ENCODE peak calls at places on chromosome 12, in nine cellular contexts. One of them, this sample, is unnamed.

GRCh38 chr12:109356586-109356985 is 8.9 kb downstream of the MYO1H start:
- DNase-seq in activated CD4-positive, alpha-beta memory T cell treated with anti-CD3 and anti-CD28 coated beads, Interleukin-2, amount 10 ng/mL, durations not matched to agents 7 days and 5 days: no peak
- DNase-seq in T-helper 9 cell: no peak
- DNase-seq in lung: no peak
- DNase-seq in HT1080: no peak
- DNase-seq in neural crest cell: no peak
- DNase-seq in neural progenitor cell: no peak
- DNase-seq in upper lobe of right lung: no peak
- DNase-seq in iPS-NIHi11: no peak
- DNase-seq in this sample: no peak

GRCh38 chr12:17361224-17361623 is 728.8 kb downstream of the RERGL start:
- DNase-seq in activated CD4-positive, alpha-beta memory T cell treated with anti-CD3 and anti-CD28 coated beads, Interleukin-2, amount 10 ng/mL, durations not matched to agents 7 days and 5 days: no peak
- DNase-seq in T-helper 9 cell: no peak
- DNase-seq in lung: no peak
- DNase-seq in HT1080: no peak
- DNase-seq in neural crest cell: no peak
- DNase-seq in neural progenitor cell: no peak
- DNase-seq in upper lobe of right lung: no peak
- DNase-seq in iPS-NIHi11: no peak
- DNase-seq in this sample: no peak

GRCh38 chr12:117629454-117629853 is 268.0 kb upstream of the NOS1 start:
- DNase-seq in activated CD4-positive, alpha-beta memory T cell treated with anti-CD3 and anti-CD28 coated beads, Interleukin-2, amount 10 ng/mL, durations not matched to agents 7 days and 5 days: no peak
- DNase-seq in T-helper 9 cell: no peak
- DNase-seq in lung: no peak
- DNase-seq in HT1080: no peak
- DNase-seq in neural crest cell: no peak
- DNase-seq in neural progenitor cell: no peak
- DNase-seq in upper lobe of right lung: no peak
- DNase-seq in iPS-NIHi11: no peak
- DNase-seq in this sample: no peak

GRCh38 chr12:71191509-71192196 is 33.9 kb upstream of the TSPAN8 start:
- DNase-seq in activated CD4-positive, alpha-beta memory T cell treated with anti-CD3 and anti-CD28 coated beads, Interleukin-2, amount 10 ng/mL, durations not matched to agents 7 days and 5 days: no peak
- DNase-seq in T-helper 9 cell: no peak
- DNase-seq in lung: no peak
- DNase-seq in HT1080: no peak
- DNase-seq in neural crest cell: no peak
- DNase-seq in neural progenitor cell: no peak
- DNase-seq in upper lobe of right lung: no peak
- DNase-seq in iPS-NIHi11: no peak
- DNase-seq in this sample: no peak

GRCh38 chr12:27777141-27777540 is 2.9 kb upstream of the KLHL42 start:
- DNase-seq in activated CD4-positive, alpha-beta memory T cell treated with anti-CD3 and anti-CD28 coated beads, Interleukin-2, amount 10 ng/mL, durations not matched to agents 7 days and 5 days: no peak
- DNase-seq in T-helper 9 cell: no peak
- DNase-seq in lung: no peak
- DNase-seq in HT1080: no peak
- DNase-seq in neural crest cell: no peak
- DNase-seq in neural progenitor cell: no peak
- DNase-seq in upper lobe of right lung: no peak
- DNase-seq in iPS-NIHi11: no peak
- DNase-seq in this sample: no peak

GRCh38 chr12:14576896-14577295 is 9.2 kb upstream of the PLBD1 start:
- DNase-seq in activated CD4-positive, alpha-beta memory T cell treated with anti-CD3 and anti-CD28 coated beads, Interleukin-2, amount 10 ng/mL, durations not matched to agents 7 days and 5 days: no peak
- DNase-seq in T-helper 9 cell: no peak
- DNase-seq in lung: no peak
- DNase-seq in HT1080: no peak
- DNase-seq in neural crest cell: no peak
- DNase-seq in neural progenitor cell: no peak
- DNase-seq in upper lobe of right lung: no peak
- DNase-seq in iPS-NIHi11: no peak
- DNase-seq in this sample: no peak

GRCh38 chr12:93020225-93020997 is 91.3 kb upstream of the EEA1 start:
- DNase-seq in activated CD4-positive, alpha-beta memory T cell treated with anti-CD3 and anti-CD28 coated beads, Interleukin-2, amount 10 ng/mL, durations not matched to agents 7 days and 5 days: no peak
- DNase-seq in T-helper 9 cell: no peak
- DNase-seq in lung: no peak
- DNase-seq in HT1080: no peak
- DNase-seq in neural crest cell: no peak
- DNase-seq in neural progenitor cell: no peak
- DNase-seq in upper lobe of right lung: no peak
- DNase-seq in iPS-NIHi11: no peak
- DNase-seq in this sample: no peak

GRCh38 chr12:42987216-42987631 is 397.7 kb upstream of the PRICKLE1 start:
- DNase-seq in activated CD4-positive, alpha-beta memory T cell treated with anti-CD3 and anti-CD28 coated beads, Interleukin-2, amount 10 ng/mL, durations not matched to agents 7 days and 5 days: no peak
- DNase-seq in T-helper 9 cell: no peak
- DNase-seq in lung: no peak
- DNase-seq in HT1080: no peak
- DNase-seq in neural crest cell: no peak
- DNase-seq in neural progenitor cell: no peak
- DNase-seq in upper lobe of right lung: no peak
- DNase-seq in iPS-NIHi11: no peak
- DNase-seq in this sample: no peak

GRCh38 chr12:123398177-123398916 is 14.4 kb downstream of the KMT5A start:
- DNase-seq in activated CD4-positive, alpha-beta memory T cell treated with anti-CD3 and anti-CD28 coated beads, Interleukin-2, amount 10 ng/mL, durations not matched to agents 7 days and 5 days: no peak
- DNase-seq in T-helper 9 cell: no peak
- DNase-seq in lung: peak; percentile 34
- DNase-seq in HT1080: no peak
- DNase-seq in neural crest cell: no peak
- DNase-seq in neural progenitor cell: no peak
- DNase-seq in upper lobe of right lung: no peak
- DNase-seq in iPS-NIHi11: no peak
- DNase-seq in this sample: no peak

GRCh38 chr12:104083769-104084475 is 19.6 kb downstream of the HCFC2 start:
- DNase-seq in activated CD4-positive, alpha-beta memory T cell treated with anti-CD3 and anti-CD28 coated beads, Interleukin-2, amount 10 ng/mL, durations not matched to agents 7 days and 5 days: no peak
- DNase-seq in T-helper 9 cell: no peak
- DNase-seq in lung: no peak
- DNase-seq in HT1080: no peak
- DNase-seq in neural crest cell: no peak
- DNase-seq in neural progenitor cell: no peak
- DNase-seq in upper lobe of right lung: no peak
- DNase-seq in iPS-NIHi11: no peak
- DNase-seq in this sample: no peak

GRCh38 chr12:85626031-85626781 is 210.0 kb downstream of the RASSF9 start:
- DNase-seq in activated CD4-positive, alpha-beta memory T cell treated with anti-CD3 and anti-CD28 coated beads, Interleukin-2, amount 10 ng/mL, durations not matched to agents 7 days and 5 days: no peak
- DNase-seq in T-helper 9 cell: no peak
- DNase-seq in lung: no peak
- DNase-seq in HT1080: peak; percentile 84
- DNase-seq in neural crest cell: no peak
- DNase-seq in neural progenitor cell: no peak
- DNase-seq in upper lobe of right lung: no peak
- DNase-seq in iPS-NIHi11: no peak
- DNase-seq in this sample: peak; percentile 88

GRCh38 chr12:25242981-25243764 is 7.6 kb downstream of the KRAS start:
- DNase-seq in activated CD4-positive, alpha-beta memory T cell treated with anti-CD3 and anti-CD28 coated beads, Interleukin-2, amount 10 ng/mL, durations not matched to agents 7 days and 5 days: no peak
- DNase-seq in T-helper 9 cell: no peak
- DNase-seq in lung: no peak
- DNase-seq in HT1080: no peak
- DNase-seq in neural crest cell: no peak
- DNase-seq in neural progenitor cell: no peak
- DNase-seq in upper lobe of right lung: no peak
- DNase-seq in iPS-NIHi11: no peak
- DNase-seq in this sample: no peak

GRCh38 chr12:49059385-49060232 is 985 bp downstream of the KMT2D start:
- DNase-seq in activated CD4-positive, alpha-beta memory T cell treated with anti-CD3 and anti-CD28 coated beads, Interleukin-2, amount 10 ng/mL, durations not matched to agents 7 days and 5 days: peak; percentile 26
- DNase-seq in T-helper 9 cell: no peak
- DNase-seq in lung: no peak
- DNase-seq in HT1080: no peak
- DNase-seq in neural crest cell: no peak
- DNase-seq in neural progenitor cell: peak; percentile 76
- DNase-seq in upper lobe of right lung: no peak
- DNase-seq in iPS-NIHi11: peak; percentile 86
- DNase-seq in this sample: no peak

GRCh38 chr12:113781415-113782198 is 184.5 kb downstream of the RBM19 start:
- DNase-seq in activated CD4-positive, alpha-beta memory T cell treated with anti-CD3 and anti-CD28 coated beads, Interleukin-2, amount 10 ng/mL, durations not matched to agents 7 days and 5 days: no peak
- DNase-seq in T-helper 9 cell: no peak
- DNase-seq in lung: no peak
- DNase-seq in HT1080: no peak
- DNase-seq in neural crest cell: no peak
- DNase-seq in neural progenitor cell: no peak
- DNase-seq in upper lobe of right lung: no peak
- DNase-seq in iPS-NIHi11: no peak
- DNase-seq in this sample: no peak

GRCh38 chr12:109822951-109823411 is 10.2 kb downstream of the TRPV4 start:
- DNase-seq in activated CD4-positive, alpha-beta memory T cell treated with anti-CD3 and anti-CD28 coated beads, Interleukin-2, amount 10 ng/mL, durations not matched to agents 7 days and 5 days: no peak
- DNase-seq in T-helper 9 cell: no peak
- DNase-seq in lung: no peak
- DNase-seq in HT1080: peak; percentile 41
- DNase-seq in neural crest cell: no peak
- DNase-seq in neural progenitor cell: no peak
- DNase-seq in upper lobe of right lung: no peak
- DNase-seq in iPS-NIHi11: peak; percentile 57
- DNase-seq in this sample: no peak

GRCh38 chr12:118436002-118436724 is 59.8 kb downstream of the SUDS3 start:
- DNase-seq in activated CD4-positive, alpha-beta memory T cell treated with anti-CD3 and anti-CD28 coated beads, Interleukin-2, amount 10 ng/mL, durations not matched to agents 7 days and 5 days: no peak
- DNase-seq in T-helper 9 cell: no peak
- DNase-seq in lung: no peak
- DNase-seq in HT1080: peak; percentile 13
- DNase-seq in neural crest cell: peak; percentile 15
- DNase-seq in neural progenitor cell: peak; percentile 71
- DNase-seq in upper lobe of right lung: no peak
- DNase-seq in iPS-NIHi11: peak; percentile 54
- DNase-seq in this sample: no peak

GRCh38 chr12:119594772-119595445 is 1.3 kb downstream of the TMEM233 start:
- DNase-seq in activated CD4-positive, alpha-beta memory T cell treated with anti-CD3 and anti-CD28 coated beads, Interleukin-2, amount 10 ng/mL, durations not matched to agents 7 days and 5 days: no peak
- DNase-seq in T-helper 9 cell: no peak
- DNase-seq in lung: no peak
- DNase-seq in HT1080: no peak
- DNase-seq in neural crest cell: peak; percentile 8
- DNase-seq in neural progenitor cell: peak; percentile 63
- DNase-seq in upper lobe of right lung: peak; percentile 67
- DNase-seq in iPS-NIHi11: peak; percentile 50
- DNase-seq in this sample: no peak

GRCh38 chr12:57390174-57390573 is 40.7 kb downstream of the R3HDM2 start:
- DNase-seq in activated CD4-positive, alpha-beta memory T cell treated with anti-CD3 and anti-CD28 coated beads, Interleukin-2, amount 10 ng/mL, durations not matched to agents 7 days and 5 days: no peak
- DNase-seq in T-helper 9 cell: no peak
- DNase-seq in lung: no peak
- DNase-seq in HT1080: no peak
- DNase-seq in neural crest cell: no peak
- DNase-seq in neural progenitor cell: no peak
- DNase-seq in upper lobe of right lung: no peak
- DNase-seq in iPS-NIHi11: no peak
- DNase-seq in this sample: peak; percentile 2

GRCh38 chr12:84874125-84874824 is 38.3 kb downstream of the SLC6A15 start:
- DNase-seq in activated CD4-positive, alpha-beta memory T cell treated with anti-CD3 and anti-CD28 coated beads, Interleukin-2, amount 10 ng/mL, durations not matched to agents 7 days and 5 days: no peak
- DNase-seq in T-helper 9 cell: no peak
- DNase-seq in lung: no peak
- DNase-seq in HT1080: peak; percentile 36
- DNase-seq in neural crest cell: no peak
- DNase-seq in neural progenitor cell: peak; percentile 77
- DNase-seq in upper lobe of right lung: no peak
- DNase-seq in iPS-NIHi11: peak; percentile 21
- DNase-seq in this sample: peak; percentile 22

GRCh38 chr12:49643961-49644619 is 20.7 kb downstream of the PRPF40B start:
- DNase-seq in activated CD4-positive, alpha-beta memory T cell treated with anti-CD3 and anti-CD28 coated beads, Interleukin-2, amount 10 ng/mL, durations not matched to agents 7 days and 5 days: no peak
- DNase-seq in T-helper 9 cell: no peak
- DNase-seq in lung: no peak
- DNase-seq in HT1080: no peak
- DNase-seq in neural crest cell: no peak
- DNase-seq in neural progenitor cell: no peak
- DNase-seq in upper lobe of right lung: no peak
- DNase-seq in iPS-NIHi11: no peak
- DNase-seq in this sample: no peak

GRCh38 chr12:3200032-3200617 is 122.9 kb downstream of the TSPAN9 start:
- DNase-seq in activated CD4-positive, alpha-beta memory T cell treated with anti-CD3 and anti-CD28 coated beads, Interleukin-2, amount 10 ng/mL, durations not matched to agents 7 days and 5 days: no peak
- DNase-seq in T-helper 9 cell: no peak
- DNase-seq in lung: no peak
- DNase-seq in HT1080: no peak
- DNase-seq in neural crest cell: peak; percentile 75
- DNase-seq in neural progenitor cell: peak; percentile 96
- DNase-seq in upper lobe of right lung: peak; percentile 72
- DNase-seq in iPS-NIHi11: peak; percentile 95
- DNase-seq in this sample: peak; percentile 37

GRCh38 chr12:50986961-50987737 is 34.8 kb downstream of the HIGD1C start:
- DNase-seq in activated CD4-positive, alpha-beta memory T cell treated with anti-CD3 and anti-CD28 coated beads, Interleukin-2, amount 10 ng/mL, durations not matched to agents 7 days and 5 days: peak; percentile 20
- DNase-seq in T-helper 9 cell: no peak
- DNase-seq in lung: no peak
- DNase-seq in HT1080: peak; percentile 52
- DNase-seq in neural crest cell: peak; percentile 21
- DNase-seq in neural progenitor cell: peak; percentile 50
- DNase-seq in upper lobe of right lung: no peak
- DNase-seq in iPS-NIHi11: peak; percentile 66
- DNase-seq in this sample: no peak

GRCh38 chr12:112294793-112295192 is 87.4 kb downstream of the HECTD4 start:
- DNase-seq in activated CD4-positive, alpha-beta memory T cell treated with anti-CD3 and anti-CD28 coated beads, Interleukin-2, amount 10 ng/mL, durations not matched to agents 7 days and 5 days: no peak
- DNase-seq in T-helper 9 cell: no peak
- DNase-seq in lung: no peak
- DNase-seq in HT1080: peak; percentile 8
- DNase-seq in neural crest cell: no peak
- DNase-seq in neural progenitor cell: no peak
- DNase-seq in upper lobe of right lung: no peak
- DNase-seq in iPS-NIHi11: no peak
- DNase-seq in this sample: no peak

GRCh38 chr12:93793983-93794382 is 116.8 kb downstream of the CRADD start:
- DNase-seq in activated CD4-positive, alpha-beta memory T cell treated with anti-CD3 and anti-CD28 coated beads, Interleukin-2, amount 10 ng/mL, durations not matched to agents 7 days and 5 days: no peak
- DNase-seq in T-helper 9 cell: no peak
- DNase-seq in lung: no peak
- DNase-seq in HT1080: no peak
- DNase-seq in neural crest cell: no peak
- DNase-seq in neural progenitor cell: no peak
- DNase-seq in upper lobe of right lung: no peak
- DNase-seq in iPS-NIHi11: no peak
- DNase-seq in this sample: no peak

GRCh38 chr12:31589582-31589895 is 1.4 kb downstream of the DENND5B start:
- DNase-seq in activated CD4-positive, alpha-beta memory T cell treated with anti-CD3 and anti-CD28 coated beads, Interleukin-2, amount 10 ng/mL, durations not matched to agents 7 days and 5 days: no peak
- DNase-seq in T-helper 9 cell: no peak
- DNase-seq in lung: no peak
- DNase-seq in HT1080: no peak
- DNase-seq in neural crest cell: no peak
- DNase-seq in neural progenitor cell: peak; percentile 77
- DNase-seq in upper lobe of right lung: peak; percentile 76
- DNase-seq in iPS-NIHi11: no peak
- DNase-seq in this sample: no peak

GRCh38 chr12:130795906-130796305 is 43.1 kb downstream of the STX2 start:
- DNase-seq in activated CD4-positive, alpha-beta memory T cell treated with anti-CD3 and anti-CD28 coated beads, Interleukin-2, amount 10 ng/mL, durations not matched to agents 7 days and 5 days: no peak
- DNase-seq in T-helper 9 cell: no peak
- DNase-seq in lung: no peak
- DNase-seq in HT1080: no peak
- DNase-seq in neural crest cell: no peak
- DNase-seq in neural progenitor cell: no peak
- DNase-seq in upper lobe of right lung: no peak
- DNase-seq in iPS-NIHi11: no peak
- DNase-seq in this sample: no peak

GRCh38 chr12:64833928-64834327 is 9.5 kb downstream of the TBC1D30 start:
- DNase-seq in activated CD4-positive, alpha-beta memory T cell treated with anti-CD3 and anti-CD28 coated beads, Interleukin-2, amount 10 ng/mL, durations not matched to agents 7 days and 5 days: no peak
- DNase-seq in T-helper 9 cell: no peak
- DNase-seq in lung: no peak
- DNase-seq in HT1080: no peak
- DNase-seq in neural crest cell: no peak
- DNase-seq in neural progenitor cell: no peak
- DNase-seq in upper lobe of right lung: no peak
- DNase-seq in iPS-NIHi11: no peak
- DNase-seq in this sample: no peak

GRCh38 chr12:3125674-3126073 is 48.5 kb downstream of the TSPAN9 start:
- DNase-seq in activated CD4-positive, alpha-beta memory T cell treated with anti-CD3 and anti-CD28 coated beads, Interleukin-2, amount 10 ng/mL, durations not matched to agents 7 days and 5 days: no peak
- DNase-seq in T-helper 9 cell: no peak
- DNase-seq in lung: no peak
- DNase-seq in HT1080: no peak
- DNase-seq in neural crest cell: no peak
- DNase-seq in neural progenitor cell: no peak
- DNase-seq in upper lobe of right lung: no peak
- DNase-seq in iPS-NIHi11: no peak
- DNase-seq in this sample: no peak

GRCh38 chr12:5230861-5231260 is 187.2 kb downstream of the KCNA5 start:
- DNase-seq in activated CD4-positive, alpha-beta memory T cell treated with anti-CD3 and anti-CD28 coated beads, Interleukin-2, amount 10 ng/mL, durations not matched to agents 7 days and 5 days: no peak
- DNase-seq in T-helper 9 cell: no peak
- DNase-seq in lung: no peak
- DNase-seq in HT1080: no peak
- DNase-seq in neural crest cell: no peak
- DNase-seq in neural progenitor cell: no peak
- DNase-seq in upper lobe of right lung: no peak
- DNase-seq in iPS-NIHi11: no peak
- DNase-seq in this sample: no peak

GRCh38 chr12:124498178-124498869 is 69.1 kb downstream of the NCOR2 start:
- DNase-seq in activated CD4-positive, alpha-beta memory T cell treated with anti-CD3 and anti-CD28 coated beads, Interleukin-2, amount 10 ng/mL, durations not matched to agents 7 days and 5 days: no peak
- DNase-seq in T-helper 9 cell: no peak
- DNase-seq in lung: no peak
- DNase-seq in HT1080: no peak
- DNase-seq in neural crest cell: no peak
- DNase-seq in neural progenitor cell: no peak
- DNase-seq in upper lobe of right lung: no peak
- DNase-seq in iPS-NIHi11: no peak
- DNase-seq in this sample: peak; percentile 70

GRCh38 chr12:54021006-54021405 is 7.2 kb upstream of the HOXC6 start:
- DNase-seq in activated CD4-positive, alpha-beta memory T cell treated with anti-CD3 and anti-CD28 coated beads, Interleukin-2, amount 10 ng/mL, durations not matched to agents 7 days and 5 days: no peak
- DNase-seq in T-helper 9 cell: no peak
- DNase-seq in lung: no peak
- DNase-seq in HT1080: no peak
- DNase-seq in neural crest cell: no peak
- DNase-seq in neural progenitor cell: no peak
- DNase-seq in upper lobe of right lung: no peak
- DNase-seq in iPS-NIHi11: no peak
- DNase-seq in this sample: no peak